ENCODE peak calls at places on chromosome 12, in ten cellular contexts. U, L, X, H, A, J, P, Z, I and Q are unnamed samples.

GRCh38 chr12:51012570-51013236 is 13.5 kb downstream of the SLC11A2 start:
- DNase-seq in U (no peak), L (no peak), X (no peak), H (no peak), A (no peak), J (no peak), P (no peak), Z (no peak), I (no peak), Q (no peak)

GRCh38 chr12:29104495-29104894 is 44.6 kb upstream of the FAR2 start:
- DNase-seq in U (no peak), L (no peak), X (no peak), H (no peak), A (no peak), J (no peak), P (no peak), Z (no peak), I (no peak), Q (no peak)

GRCh38 chr12:132162508-132163031 is 18.3 kb downstream of the NOC4L start:
- DNase-seq in U (no peak), L (no peak), X (no peak), H (no peak), A (no peak), J (peak; percentile 51), P (no peak), Z (peak; percentile 75), I (peak; percentile 57), Q (no peak)

GRCh38 chr12:121803861-121804416 is at the start of gene SETD1B:
- DNase-seq in U (peak; percentile 54), L (peak; percentile 80), X (no peak), H (peak; percentile 41), A (peak; percentile 68), J (no peak), P (peak; percentile 62), Z (peak; percentile 43), I (peak; percentile 71), Q (no peak)

GRCh38 chr12:29073631-29074239 is 75.3 kb upstream of the FAR2 start:
- DNase-seq in U (peak; percentile 11), L (peak; percentile 57), X (no peak), H (peak; percentile 37), A (no peak), J (peak; percentile 64), P (peak; percentile 15), Z (peak; percentile 55), I (no peak), Q (no peak)

GRCh38 chr12:18824287-18824686 is 86.4 kb downstream of the CAPZA3 start:
- DNase-seq in U (no peak), L (no peak), X (no peak), H (no peak), A (no peak), J (no peak), P (no peak), Z (no peak), I (no peak), Q (no peak)

GRCh38 chr12:96094201-96094600 is 58.8 kb upstream of the LTA4H start:
- DNase-seq in U (no peak), L (peak; percentile 95), X (no peak), H (peak; percentile 79), A (no peak), J (no peak), P (no peak), Z (no peak), I (no peak), Q (no peak)

GRCh38 chr12:91893476-91893875 is 252.2 kb downstream of the BTG1 start:
- DNase-seq in U (no peak), L (no peak), X (no peak), H (no peak), A (no peak), J (no peak), P (no peak), Z (no peak), I (no peak), Q (no peak)

GRCh38 chr12:93106910-93107309 is 177.8 kb upstream of the EEA1 start:
- DNase-seq in U (no peak), L (no peak), X (no peak), H (no peak), A (no peak), J (no peak), P (no peak), Z (no peak), I (no peak), Q (no peak)

GRCh38 chr12:115149685-115150378 is 465.9 kb upstream of the TBX3 start:
- DNase-seq in U (no peak), L (no peak), X (no peak), H (no peak), A (no peak), J (peak; percentile 41), P (no peak), Z (peak; percentile 77), I (no peak), Q (no peak)

GRCh38 chr12:85835810-85836715 is at the start of gene RASSF9:
- DNase-seq in U (no peak), L (peak; percentile 84), X (no peak), H (no peak), A (peak; percentile 58), J (no peak), P (no peak), Z (peak; percentile 80), I (no peak), Q (no peak)

GRCh38 chr12:57340104-57340503 is 89.1 kb upstream of the STAC3 start:
- DNase-seq in U (no peak), L (peak; percentile 25), X (no peak), H (no peak), A (peak; percentile 47), J (no peak), P (no peak), Z (peak; percentile 92), I (no peak), Q (no peak)

GRCh38 chr12:124769881-124770512 is 93.7 kb downstream of the SCARB1 start:
- DNase-seq in U (no peak), L (no peak), X (no peak), H (no peak), A (no peak), J (no peak), P (no peak), Z (no peak), I (no peak), Q (no peak)

GRCh38 chr12:127260959-127261358 is 1006.0 kb upstream of the TMEM132C start:
- DNase-seq in U (no peak), L (no peak), X (no peak), H (no peak), A (no peak), J (no peak), P (no peak), Z (no peak), I (no peak), Q (no peak)

GRCh38 chr12:32270818-32271710 is 128.3 kb upstream of the FGD4 start:
- DNase-seq in U (peak; percentile 12), L (peak; percentile 93), X (no peak), H (no peak), A (no peak), J (no peak), P (no peak), Z (peak; percentile 63), I (peak; percentile 48), Q (no peak)

GRCh38 chr12:74537126-74537706 is 419 bp upstream of the ATXN7L3B start:
- DNase-seq in U (no peak), L (peak; percentile 54), X (no peak), H (peak; percentile 75), A (no peak), J (peak; percentile 24), P (no peak), Z (peak; percentile 66), I (no peak), Q (no peak)

GRCh38 chr12:41190360-41190759 is 2.2 kb downstream of the PDZRN4 start:
- DNase-seq in U (no peak), L (peak; percentile 37), X (no peak), H (no peak), A (no peak), J (no peak), P (no peak), Z (peak; percentile 8), I (no peak), Q (no peak)

GRCh38 chr12:53770281-53770680 is 18.5 kb upstream of the CISTR start:
- DNase-seq in U (no peak), L (no peak), X (no peak), H (no peak), A (no peak), J (peak; percentile 56), P (no peak), Z (peak; percentile 85), I (no peak), Q (no peak)

GRCh38 chr12:32400866-32401265 is 1.5 kb downstream of the FGD4 start:
- DNase-seq in U (no peak), L (no peak), X (no peak), H (no peak), A (no peak), J (no peak), P (no peak), Z (no peak), I (no peak), Q (no peak)